ENCODE peak calls at places on chromosomes 12 and 14, in ten cellular contexts. One of them, this sample, is unnamed.

GRCh38 chr12:9735601-9736000 is 2.7 kb upstream of the CLECL1 start:
- DNase-seq in HS-5: no peak
- DNase-seq in activated B cell treated with CpG ODN at 0.5 μM for 24 hours: no peak
- DNase-seq in stimulated activated CD4-positive, alpha-beta T cell treated with anti-CD3 and anti-CD28 coated beads, Interleukin-12 subunit alpha, Interleukin-12 subunit beta, amount 100 ng/mL, for 24 hours: no peak
- DNase-seq in KG1: no peak
- DNase-seq in AG20443: no peak
- DNase-seq in HuH-7.5: no peak
- DNase-seq in sciatic nerve: no peak
- DNase-seq in AML-193: no peak
- DNase-seq in LoVo: no peak
- DNase-seq in this sample: no peak

GRCh38 chr14:31834616-31835015 is 242.5 kb upstream of the ARHGAP5 start:
- DNase-seq in HS-5: no peak
- DNase-seq in activated B cell treated with CpG ODN at 0.5 μM for 24 hours: no peak
- DNase-seq in stimulated activated CD4-positive, alpha-beta T cell treated with anti-CD3 and anti-CD28 coated beads, Interleukin-12 subunit alpha, Interleukin-12 subunit beta, amount 100 ng/mL, for 24 hours: no peak
- DNase-seq in KG1: no peak
- DNase-seq in AG20443: no peak
- DNase-seq in HuH-7.5: peak; percentile 73
- DNase-seq in sciatic nerve: no peak
- DNase-seq in AML-193: no peak
- DNase-seq in LoVo: no peak
- DNase-seq in this sample: no peak

GRCh38 chr12:50992814-50993213 is 33.4 kb downstream of the SLC11A2 start:
- DNase-seq in HS-5: no peak
- DNase-seq in activated B cell treated with CpG ODN at 0.5 μM for 24 hours: no peak
- DNase-seq in stimulated activated CD4-positive, alpha-beta T cell treated with anti-CD3 and anti-CD28 coated beads, Interleukin-12 subunit alpha, Interleukin-12 subunit beta, amount 100 ng/mL, for 24 hours: no peak
- DNase-seq in KG1: no peak
- DNase-seq in AG20443: no peak
- DNase-seq in HuH-7.5: no peak
- DNase-seq in sciatic nerve: peak; percentile 66
- DNase-seq in AML-193: no peak
- DNase-seq in LoVo: no peak
- DNase-seq in this sample: no peak

GRCh38 chr14:94480809-94481208 is 4.8 kb upstream of the SERPINA9 start:
- DNase-seq in HS-5: no peak
- DNase-seq in activated B cell treated with CpG ODN at 0.5 μM for 24 hours: no peak
- DNase-seq in stimulated activated CD4-positive, alpha-beta T cell treated with anti-CD3 and anti-CD28 coated beads, Interleukin-12 subunit alpha, Interleukin-12 subunit beta, amount 100 ng/mL, for 24 hours: no peak
- DNase-seq in KG1: no peak
- DNase-seq in AG20443: no peak
- DNase-seq in HuH-7.5: no peak
- DNase-seq in sciatic nerve: no peak
- DNase-seq in AML-193: no peak
- DNase-seq in LoVo: no peak
- DNase-seq in this sample: no peak

GRCh38 chr14:71362920-71363584 is 455.8 kb downstream of the PCNX1 start:
- DNase-seq in HS-5: no peak
- DNase-seq in activated B cell treated with CpG ODN at 0.5 μM for 24 hours: no peak
- DNase-seq in stimulated activated CD4-positive, alpha-beta T cell treated with anti-CD3 and anti-CD28 coated beads, Interleukin-12 subunit alpha, Interleukin-12 subunit beta, amount 100 ng/mL, for 24 hours: no peak
- DNase-seq in KG1: no peak
- DNase-seq in AG20443: peak; percentile 53
- DNase-seq in HuH-7.5: no peak
- DNase-seq in sciatic nerve: no peak
- DNase-seq in AML-193: peak; percentile 40
- DNase-seq in LoVo: no peak
- DNase-seq in this sample: no peak

GRCh38 chr12:116200812-116201211 is 76.7 kb downstream of the MED13L start:
- DNase-seq in HS-5: no peak
- DNase-seq in activated B cell treated with CpG ODN at 0.5 μM for 24 hours: no peak
- DNase-seq in stimulated activated CD4-positive, alpha-beta T cell treated with anti-CD3 and anti-CD28 coated beads, Interleukin-12 subunit alpha, Interleukin-12 subunit beta, amount 100 ng/mL, for 24 hours: no peak
- DNase-seq in KG1: no peak
- DNase-seq in AG20443: peak; percentile 15
- DNase-seq in HuH-7.5: no peak
- DNase-seq in sciatic nerve: no peak
- DNase-seq in AML-193: no peak
- DNase-seq in LoVo: no peak
- DNase-seq in this sample: no peak

GRCh38 chr12:3293446-3294161 is 197.4 kb upstream of the PRMT8 start:
- DNase-seq in HS-5: no peak
- DNase-seq in activated B cell treated with CpG ODN at 0.5 μM for 24 hours: no peak
- DNase-seq in stimulated activated CD4-positive, alpha-beta T cell treated with anti-CD3 and anti-CD28 coated beads, Interleukin-12 subunit alpha, Interleukin-12 subunit beta, amount 100 ng/mL, for 24 hours: no peak
- DNase-seq in KG1: no peak
- DNase-seq in AG20443: peak; percentile 69
- DNase-seq in HuH-7.5: no peak
- DNase-seq in sciatic nerve: no peak
- DNase-seq in AML-193: no peak
- DNase-seq in LoVo: no peak
- DNase-seq in this sample: no peak

GRCh38 chr12:127559349-127560040 is 707.5 kb upstream of the TMEM132C start:
- DNase-seq in HS-5: peak; percentile 92
- DNase-seq in activated B cell treated with CpG ODN at 0.5 μM for 24 hours: no peak
- DNase-seq in stimulated activated CD4-positive, alpha-beta T cell treated with anti-CD3 and anti-CD28 coated beads, Interleukin-12 subunit alpha, Interleukin-12 subunit beta, amount 100 ng/mL, for 24 hours: peak; percentile 49
- DNase-seq in KG1: peak; percentile 79
- DNase-seq in AG20443: peak; percentile 70
- DNase-seq in HuH-7.5: no peak
- DNase-seq in sciatic nerve: no peak
- DNase-seq in AML-193: peak; percentile 1
- DNase-seq in LoVo: no peak
- DNase-seq in this sample: peak; percentile 69

GRCh38 chr14:73467377-73467776 is 9.0 kb upstream of the NUMB start:
- DNase-seq in HS-5: no peak
- DNase-seq in activated B cell treated with CpG ODN at 0.5 μM for 24 hours: no peak
- DNase-seq in stimulated activated CD4-positive, alpha-beta T cell treated with anti-CD3 and anti-CD28 coated beads, Interleukin-12 subunit alpha, Interleukin-12 subunit beta, amount 100 ng/mL, for 24 hours: peak; percentile 72
- DNase-seq in KG1: no peak
- DNase-seq in AG20443: no peak
- DNase-seq in HuH-7.5: no peak
- DNase-seq in sciatic nerve: no peak
- DNase-seq in AML-193: peak; percentile 13
- DNase-seq in LoVo: no peak
- DNase-seq in this sample: no peak

GRCh38 chr12:33752854-33753253 is 269.4 kb upstream of the ALG10 start:
- DNase-seq in HS-5: no peak
- DNase-seq in activated B cell treated with CpG ODN at 0.5 μM for 24 hours: no peak
- DNase-seq in stimulated activated CD4-positive, alpha-beta T cell treated with anti-CD3 and anti-CD28 coated beads, Interleukin-12 subunit alpha, Interleukin-12 subunit beta, amount 100 ng/mL, for 24 hours: no peak
- DNase-seq in KG1: no peak
- DNase-seq in AG20443: no peak
- DNase-seq in HuH-7.5: no peak
- DNase-seq in sciatic nerve: no peak
- DNase-seq in AML-193: no peak
- DNase-seq in LoVo: no peak
- DNase-seq in this sample: no peak

GRCh38 chr12:59689776-59690175 is 93.9 kb downstream of the SLC16A7 start:
- DNase-seq in HS-5: no peak
- DNase-seq in activated B cell treated with CpG ODN at 0.5 μM for 24 hours: no peak
- DNase-seq in stimulated activated CD4-positive, alpha-beta T cell treated with anti-CD3 and anti-CD28 coated beads, Interleukin-12 subunit alpha, Interleukin-12 subunit beta, amount 100 ng/mL, for 24 hours: no peak
- DNase-seq in KG1: no peak
- DNase-seq in AG20443: no peak
- DNase-seq in HuH-7.5: no peak
- DNase-seq in sciatic nerve: no peak
- DNase-seq in AML-193: no peak
- DNase-seq in LoVo: no peak
- DNase-seq in this sample: no peak

GRCh38 chr12:57240069-57240921 is 10.7 kb downstream of the STAC3 start:
- DNase-seq in HS-5: no peak
- DNase-seq in activated B cell treated with CpG ODN at 0.5 μM for 24 hours: peak; percentile 71
- DNase-seq in stimulated activated CD4-positive, alpha-beta T cell treated with anti-CD3 and anti-CD28 coated beads, Interleukin-12 subunit alpha, Interleukin-12 subunit beta, amount 100 ng/mL, for 24 hours: peak; percentile 65
- DNase-seq in KG1: no peak
- DNase-seq in AG20443: peak; percentile 78
- DNase-seq in HuH-7.5: peak; percentile 76
- DNase-seq in sciatic nerve: no peak
- DNase-seq in AML-193: no peak
- DNase-seq in LoVo: peak; percentile 54
- DNase-seq in this sample: peak; percentile 89

GRCh38 chr14:70398706-70399431 is 18.0 kb downstream of the SYNJ2BP start:
- DNase-seq in HS-5: no peak
- DNase-seq in activated B cell treated with CpG ODN at 0.5 μM for 24 hours: no peak
- DNase-seq in stimulated activated CD4-positive, alpha-beta T cell treated with anti-CD3 and anti-CD28 coated beads, Interleukin-12 subunit alpha, Interleukin-12 subunit beta, amount 100 ng/mL, for 24 hours: no peak
- DNase-seq in KG1: no peak
- DNase-seq in AG20443: no peak
- DNase-seq in HuH-7.5: no peak
- DNase-seq in sciatic nerve: no peak
- DNase-seq in AML-193: no peak
- DNase-seq in LoVo: no peak
- DNase-seq in this sample: no peak

GRCh38 chr12:78028426-78028825 is 197.7 kb downstream of the NAV3 start:
- DNase-seq in HS-5: no peak
- DNase-seq in activated B cell treated with CpG ODN at 0.5 μM for 24 hours: no peak
- DNase-seq in stimulated activated CD4-positive, alpha-beta T cell treated with anti-CD3 and anti-CD28 coated beads, Interleukin-12 subunit alpha, Interleukin-12 subunit beta, amount 100 ng/mL, for 24 hours: no peak
- DNase-seq in KG1: no peak
- DNase-seq in AG20443: no peak
- DNase-seq in HuH-7.5: no peak
- DNase-seq in sciatic nerve: no peak
- DNase-seq in AML-193: no peak
- DNase-seq in LoVo: no peak
- DNase-seq in this sample: no peak

GRCh38 chr14:97101561-97101960 is 304.4 kb downstream of the VRK1 start:
- DNase-seq in HS-5: no peak
- DNase-seq in activated B cell treated with CpG ODN at 0.5 μM for 24 hours: no peak
- DNase-seq in stimulated activated CD4-positive, alpha-beta T cell treated with anti-CD3 and anti-CD28 coated beads, Interleukin-12 subunit alpha, Interleukin-12 subunit beta, amount 100 ng/mL, for 24 hours: no peak
- DNase-seq in KG1: no peak
- DNase-seq in AG20443: no peak
- DNase-seq in HuH-7.5: no peak
- DNase-seq in sciatic nerve: no peak
- DNase-seq in AML-193: no peak
- DNase-seq in LoVo: no peak
- DNase-seq in this sample: no peak